ENCODE peak calls at places on chromosome 3, in nine cellular contexts. Z, T, F, V, I, P, R, U and G are unnamed samples.

GRCh38 chr3:13420817-13421755 is 964 bp upstream of the NUP210 start:
- DNase-seq in Z (no peak), I (no peak), F (no peak), P (no peak), R (no peak), T (no peak), V (no peak), U (peak), G (no peak)

GRCh38 chr3:104367000-104367399 is 999.7 kb upstream of the ALCAM start:
- DNase-seq in T (no peak), F (no peak), R (peak), I (peak), Z (no peak), U (no peak), V (no peak), P (no peak), G (no peak)

GRCh38 chr3:129226374-129226773 is 23.0 kb upstream of the COPG1 start:
- DNase-seq in P (peak), U (no peak), Z (peak), T (no peak), F (peak), R (peak), I (peak), V (peak), G (peak)

GRCh38 chr3:117632191-117632590 is 922.6 kb downstream of the TUSC7 start:
- DNase-seq in I (no peak), T (peak), P (no peak), R (no peak), V (no peak), Z (no peak), F (no peak), U (no peak), G (no peak)

GRCh38 chr3:61663728-61664492 is 102.5 kb downstream of the PTPRG start:
- DNase-seq in I (peak), V (no peak), R (peak), F (peak), U (no peak), Z (peak), P (peak), T (no peak), G (peak)

GRCh38 chr3:156792114-156792513 is 34.0 kb upstream of the LEKR1 start:
- DNase-seq in F (no peak), T (no peak), V (no peak), P (no peak), Z (no peak), U (no peak), I (no peak), R (peak), G (no peak)

GRCh38 chr3:171939578-171939977 is 96.4 kb downstream of the TMEM212 start:
- DNase-seq in V (no peak), Z (no peak), R (no peak), F (no peak), U (no peak), T (no peak), I (no peak), P (no peak), G (no peak)

GRCh38 chr3:158839966-158840365 is 38.1 kb downstream of the MFSD1 start:
- DNase-seq in P (no peak), Z (no peak), F (no peak), V (no peak), T (no peak), U (no peak), I (no peak), R (no peak), G (peak)

GRCh38 chr3:78970656-78971055 is 797.1 kb downstream of the ROBO1 start:
- DNase-seq in T (no peak), P (no peak), F (no peak), V (no peak), Z (no peak), U (no peak), I (no peak), R (no peak), G (no peak)

GRCh38 chr3:147130461-147130860 is 275.9 kb downstream of the ZIC4 start:
- DNase-seq in V (no peak), R (peak), U (no peak), T (no peak), F (peak), Z (no peak), P (no peak), I (peak), G (no peak)

GRCh38 chr3:197501879-197502620 is 53.7 kb downstream of the BDH1 start:
- DNase-seq in T (no peak), U (peak), R (peak), F (peak), I (peak), V (no peak), Z (no peak), P (no peak), G (peak)